ENCODE peak calls at places on chromosomes 3 and 15, in eight cellular contexts. One of them, this sample, is unnamed.

GRCh38 chr3:33980252-33980651 is 181.8 kb downstream of the PDCD6IP start:
- DNase-seq in NCI-H510A: peak
- DNase-seq in HFF-Myc: peak
- DNase-seq in stomach: no peak
- DNase-seq in Jurkat, Clone E6-1: peak
- DNase-seq in GM23248: peak
- DNase-seq in psoas muscle: no peak
- DNase-seq in activated T-helper 2 cell treated with anti-CD3 and anti-CD28 coated beads, Interferon-gamma antibody, Interleukin-2, Interleukin-4, amounts not matched to agents 10 μg/mL and 5 μg/mL and 100 μg/mL, durations not matched to agents 14 hours and 24 hours and 36 hours: no peak
- DNase-seq in this sample: peak

GRCh38 chr15:84915011-84915958 is 30.8 kb downstream of the SLC28A1 start:
- DNase-seq in NCI-H510A: peak
- DNase-seq in HFF-Myc: peak
- DNase-seq in stomach: peak
- DNase-seq in Jurkat, Clone E6-1: peak
- DNase-seq in GM23248: peak
- DNase-seq in psoas muscle: peak
- DNase-seq in activated T-helper 2 cell treated with anti-CD3 and anti-CD28 coated beads, Interferon-gamma antibody, Interleukin-2, Interleukin-4, amounts not matched to agents 10 μg/mL and 5 μg/mL and 100 μg/mL, durations not matched to agents 14 hours and 24 hours and 36 hours: peak
- DNase-seq in this sample: peak

GRCh38 chr3:16102905-16103364 is 71.5 kb upstream of the GALNT15 start:
- DNase-seq in NCI-H510A: no peak
- DNase-seq in HFF-Myc: no peak
- DNase-seq in stomach: no peak
- DNase-seq in Jurkat, Clone E6-1: no peak
- DNase-seq in GM23248: peak
- DNase-seq in psoas muscle: no peak
- DNase-seq in activated T-helper 2 cell treated with anti-CD3 and anti-CD28 coated beads, Interferon-gamma antibody, Interleukin-2, Interleukin-4, amounts not matched to agents 10 μg/mL and 5 μg/mL and 100 μg/mL, durations not matched to agents 14 hours and 24 hours and 36 hours: no peak
- DNase-seq in this sample: peak

GRCh38 chr3:13027154-13027553 is 46.1 kb downstream of the IQSEC1 start:
- DNase-seq in NCI-H510A: no peak
- DNase-seq in HFF-Myc: no peak
- DNase-seq in stomach: no peak
- DNase-seq in Jurkat, Clone E6-1: no peak
- DNase-seq in GM23248: no peak
- DNase-seq in psoas muscle: no peak
- DNase-seq in activated T-helper 2 cell treated with anti-CD3 and anti-CD28 coated beads, Interferon-gamma antibody, Interleukin-2, Interleukin-4, amounts not matched to agents 10 μg/mL and 5 μg/mL and 100 μg/mL, durations not matched to agents 14 hours and 24 hours and 36 hours: no peak
- DNase-seq in this sample: no peak

GRCh38 chr15:95919460-95919859 is 411.0 kb upstream of the NR2F2 start:
- DNase-seq in NCI-H510A: no peak
- DNase-seq in HFF-Myc: no peak
- DNase-seq in stomach: no peak
- DNase-seq in Jurkat, Clone E6-1: no peak
- DNase-seq in GM23248: peak
- DNase-seq in psoas muscle: no peak
- DNase-seq in activated T-helper 2 cell treated with anti-CD3 and anti-CD28 coated beads, Interferon-gamma antibody, Interleukin-2, Interleukin-4, amounts not matched to agents 10 μg/mL and 5 μg/mL and 100 μg/mL, durations not matched to agents 14 hours and 24 hours and 36 hours: no peak
- DNase-seq in this sample: no peak

GRCh38 chr3:18121020-18121419 is 304.1 kb downstream of the SATB1 start:
- DNase-seq in NCI-H510A: no peak
- DNase-seq in HFF-Myc: no peak
- DNase-seq in stomach: no peak
- DNase-seq in Jurkat, Clone E6-1: peak
- DNase-seq in GM23248: no peak
- DNase-seq in psoas muscle: no peak
- DNase-seq in activated T-helper 2 cell treated with anti-CD3 and anti-CD28 coated beads, Interferon-gamma antibody, Interleukin-2, Interleukin-4, amounts not matched to agents 10 μg/mL and 5 μg/mL and 100 μg/mL, durations not matched to agents 14 hours and 24 hours and 36 hours: no peak
- DNase-seq in this sample: no peak

GRCh38 chr3:15361494-15362214 is 29.3 kb upstream of the SH3BP5 start:
- DNase-seq in NCI-H510A: no peak
- DNase-seq in HFF-Myc: no peak
- DNase-seq in stomach: no peak
- DNase-seq in Jurkat, Clone E6-1: no peak
- DNase-seq in GM23248: peak
- DNase-seq in psoas muscle: no peak
- DNase-seq in activated T-helper 2 cell treated with anti-CD3 and anti-CD28 coated beads, Interferon-gamma antibody, Interleukin-2, Interleukin-4, amounts not matched to agents 10 μg/mL and 5 μg/mL and 100 μg/mL, durations not matched to agents 14 hours and 24 hours and 36 hours: peak
- DNase-seq in this sample: peak

GRCh38 chr3:159645874-159646273 is 342.8 kb upstream of the IL12A start:
- DNase-seq in NCI-H510A: no peak
- DNase-seq in HFF-Myc: no peak
- DNase-seq in stomach: no peak
- DNase-seq in Jurkat, Clone E6-1: no peak
- DNase-seq in GM23248: peak
- DNase-seq in psoas muscle: no peak
- DNase-seq in activated T-helper 2 cell treated with anti-CD3 and anti-CD28 coated beads, Interferon-gamma antibody, Interleukin-2, Interleukin-4, amounts not matched to agents 10 μg/mL and 5 μg/mL and 100 μg/mL, durations not matched to agents 14 hours and 24 hours and 36 hours: no peak
- DNase-seq in this sample: no peak

GRCh38 chr15:50758712-50759205 is 6.7 kb downstream of the SPPL2A start:
- DNase-seq in NCI-H510A: no peak
- DNase-seq in HFF-Myc: no peak
- DNase-seq in stomach: no peak
- DNase-seq in Jurkat, Clone E6-1: no peak
- DNase-seq in GM23248: peak
- DNase-seq in psoas muscle: no peak
- DNase-seq in activated T-helper 2 cell treated with anti-CD3 and anti-CD28 coated beads, Interferon-gamma antibody, Interleukin-2, Interleukin-4, amounts not matched to agents 10 μg/mL and 5 μg/mL and 100 μg/mL, durations not matched to agents 14 hours and 24 hours and 36 hours: no peak
- DNase-seq in this sample: no peak

GRCh38 chr3:136281966-136282554 is 31.9 kb downstream of the PCCB start:
- DNase-seq in NCI-H510A: no peak
- DNase-seq in HFF-Myc: no peak
- DNase-seq in stomach: no peak
- DNase-seq in Jurkat, Clone E6-1: no peak
- DNase-seq in GM23248: no peak
- DNase-seq in psoas muscle: no peak
- DNase-seq in activated T-helper 2 cell treated with anti-CD3 and anti-CD28 coated beads, Interferon-gamma antibody, Interleukin-2, Interleukin-4, amounts not matched to agents 10 μg/mL and 5 μg/mL and 100 μg/mL, durations not matched to agents 14 hours and 24 hours and 36 hours: no peak
- DNase-seq in this sample: no peak

GRCh38 chr3:174342206-174342605 is 516.9 kb upstream of the NAALADL2 start:
- DNase-seq in NCI-H510A: no peak
- DNase-seq in HFF-Myc: no peak
- DNase-seq in stomach: no peak
- DNase-seq in Jurkat, Clone E6-1: no peak
- DNase-seq in GM23248: no peak
- DNase-seq in psoas muscle: no peak
- DNase-seq in activated T-helper 2 cell treated with anti-CD3 and anti-CD28 coated beads, Interferon-gamma antibody, Interleukin-2, Interleukin-4, amounts not matched to agents 10 μg/mL and 5 μg/mL and 100 μg/mL, durations not matched to agents 14 hours and 24 hours and 36 hours: no peak
- DNase-seq in this sample: no peak

GRCh38 chr3:71581451-71581980 is 2.0 kb downstream of the FOXP1 start:
- DNase-seq in NCI-H510A: no peak
- DNase-seq in HFF-Myc: no peak
- DNase-seq in stomach: peak
- DNase-seq in Jurkat, Clone E6-1: no peak
- DNase-seq in GM23248: peak
- DNase-seq in psoas muscle: peak
- DNase-seq in activated T-helper 2 cell treated with anti-CD3 and anti-CD28 coated beads, Interferon-gamma antibody, Interleukin-2, Interleukin-4, amounts not matched to agents 10 μg/mL and 5 μg/mL and 100 μg/mL, durations not matched to agents 14 hours and 24 hours and 36 hours: peak
- DNase-seq in this sample: no peak

GRCh38 chr3:2774485-2774884 is 335.7 kb downstream of the IL5RA start:
- DNase-seq in NCI-H510A: no peak
- DNase-seq in HFF-Myc: no peak
- DNase-seq in stomach: no peak
- DNase-seq in Jurkat, Clone E6-1: no peak
- DNase-seq in GM23248: no peak
- DNase-seq in psoas muscle: no peak
- DNase-seq in activated T-helper 2 cell treated with anti-CD3 and anti-CD28 coated beads, Interferon-gamma antibody, Interleukin-2, Interleukin-4, amounts not matched to agents 10 μg/mL and 5 μg/mL and 100 μg/mL, durations not matched to agents 14 hours and 24 hours and 36 hours: no peak
- DNase-seq in this sample: no peak